ENCODE peak calls at places on chromosomes 16 and 17, in four cellular contexts. One of them, this sample, is unnamed.
A peak's percentile ranks its signal among the peaks of the same experiment; 100 is the strongest.

GRCh38 chr16:3023415-3023668 is 400 bp downstream of the HCFC1R1 start:
- DNase-seq in tibial nerve: no peak
- DNase-seq in small intestine: peak; percentile 34
- DNase-seq in AG09319: no peak
- DNase-seq in this sample: peak; percentile 84

GRCh38 chr17:2192367-2193028 is 111.1 kb downstream of the SMG6 start:
- DNase-seq in tibial nerve: no peak
- DNase-seq in small intestine: peak; percentile 52
- DNase-seq in AG09319: peak; percentile 88
- DNase-seq in this sample: no peak

GRCh38 chr16:69187387-69187890 is 475 bp downstream of the SNTB2 start:
- DNase-seq in tibial nerve: peak; percentile 31
- DNase-seq in AG09319: no peak
- DNase-seq in small intestine: peak; percentile 48
- DNase-seq in this sample: no peak

GRCh38 chr17:17815436-17816200 is 21.2 kb downstream of the SREBF1 start:
- DNase-seq in AG09319: no peak
- DNase-seq in tibial nerve: no peak
- DNase-seq in small intestine: no peak
- DNase-seq in this sample: no peak

GRCh38 chr16:85623997-85624601 is 11.0 kb downstream of the GSE1 start:
- DNase-seq in tibial nerve: no peak
- DNase-seq in AG09319: no peak
- DNase-seq in small intestine: no peak
- DNase-seq in this sample: no peak

GRCh38 chr16:51359141-51359960 is 208.3 kb upstream of the SALL1 start:
- DNase-seq in tibial nerve: peak; percentile 49
- DNase-seq in AG09319: no peak
- DNase-seq in small intestine: no peak
- DNase-seq in this sample: no peak

GRCh38 chr17:77229786-77230435 is 89.1 kb downstream of the SEC14L1 start:
- DNase-seq in AG09319: no peak
- DNase-seq in tibial nerve: no peak
- DNase-seq in small intestine: no peak
- DNase-seq in this sample: no peak

GRCh38 chr16:54930034-54930938 is at the start of gene IRX5:
- DNase-seq in AG09319: peak; percentile 88
- DNase-seq in small intestine: peak; percentile 28
- DNase-seq in tibial nerve: peak; percentile 40
- DNase-seq in this sample: peak; percentile 96

GRCh38 chr17:8844229-8845218 is 22.9 kb downstream of the PIK3R6 start:
- DNase-seq in tibial nerve: no peak
- DNase-seq in small intestine: no peak
- DNase-seq in AG09319: no peak
- DNase-seq in this sample: no peak

GRCh38 chr17:7687072-7687907 is at the start of gene TP53:
- DNase-seq in AG09319: peak; percentile 84
- DNase-seq in tibial nerve: peak; percentile 72
- DNase-seq in small intestine: peak; percentile 94
- DNase-seq in this sample: peak; percentile 89

GRCh38 chr16:46620265-46621005 is 744 bp downstream of the SHCBP1 start:
- DNase-seq in AG09319: no peak
- DNase-seq in tibial nerve: no peak
- DNase-seq in small intestine: peak; percentile 42
- DNase-seq in this sample: no peak

GRCh38 chr16:50902457-50902856 is 160.6 kb downstream of the CYLD start:
- DNase-seq in tibial nerve: no peak
- DNase-seq in small intestine: no peak
- DNase-seq in AG09319: no peak
- DNase-seq in this sample: no peak

GRCh38 chr17:82152556-82153294 is 54.7 kb upstream of the FASN start:
- DNase-seq in AG09319: no peak
- DNase-seq in small intestine: peak; percentile 52
- DNase-seq in tibial nerve: no peak
- DNase-seq in this sample: no peak

GRCh38 chr16:85354623-85355514 is 242.6 kb upstream of the CIBAR2 start:
- DNase-seq in AG09319: no peak
- DNase-seq in small intestine: no peak
- DNase-seq in tibial nerve: no peak
- DNase-seq in this sample: no peak

GRCh38 chr17:64992325-64992802 is 64.2 kb downstream of the GNA13 start:
- DNase-seq in tibial nerve: no peak
- DNase-seq in AG09319: no peak
- DNase-seq in small intestine: no peak
- DNase-seq in this sample: no peak